ENCODE peak calls at places on chromosomes 6 and 20, in six cellular contexts. N is H9, X is IMR-90, E is neuronal stem cell, R is trophoblast cell, T is H1. Q is an unnamed sample.

GRCh38 chr20:6940052-6940451 is 172.6 kb downstream of the BMP2 start:
- DNase-seq in N (peak; percentile 64), T (peak; percentile 10), R (no peak), E (peak; percentile 23), X (no peak), Q (no peak)

GRCh38 chr6:160160450-160160849 is 38.8 kb downstream of the SLC22A1 start:
- DNase-seq in T (no peak), N (no peak), X (peak; percentile 20), R (no peak), E (no peak), Q (no peak)

GRCh38 chr6:2132416-2132815 is 113.0 kb downstream of the GMDS start:
- DNase-seq in E (no peak), T (no peak), R (no peak), X (peak; percentile 12), N (no peak), Q (no peak)

GRCh38 chr20:50870572-50871161 is 60.6 kb downstream of the ADNP start:
- DNase-seq in R (no peak), E (peak; percentile 82), X (peak; percentile 52), N (peak; percentile 96), T (peak; percentile 86), Q (peak; percentile 59)

GRCh38 chr6:32609731-32610640 is 20.3 kb upstream of the HLA-DRB1 start:
- DNase-seq in T (peak; percentile 68), N (peak; percentile 95), R (peak; percentile 93), E (peak; percentile 94), X (peak; percentile 92), Q (peak; percentile 95)

GRCh38 chr6:108350528-108350927 is 55.7 kb downstream of the AFG1L start:
- DNase-seq in R (no peak), E (no peak), X (no peak), T (no peak), N (no peak), Q (no peak)

GRCh38 chr6:152950240-152950639 is 32.6 kb downstream of the FBXO5 start:
- DNase-seq in X (no peak), R (no peak), T (no peak), N (no peak), E (no peak), Q (no peak)

GRCh38 chr6:110748458-110748857 is 66.8 kb downstream of the CDK19 start:
- DNase-seq in N (no peak), T (no peak), R (no peak), E (no peak), X (no peak), Q (no peak)

GRCh38 chr6:33075568-33076405 is at the start of gene HLA-DPB1:
- DNase-seq in T (no peak), N (no peak), X (peak; percentile 59), R (peak; percentile 13), E (peak; percentile 33), Q (peak; percentile 75)

GRCh38 chr6:34150766-34151165 is 4.9 kb upstream of the GRM4 start:
- DNase-seq in X (no peak), T (no peak), N (peak; percentile 43), R (no peak), E (no peak), Q (no peak)

GRCh38 chr20:22791432-22791831 is 207.1 kb upstream of the FOXA2 start:
- DNase-seq in X (no peak), T (no peak), N (no peak), R (peak; percentile 20), E (no peak), Q (no peak)

GRCh38 chr6:108661430-108661829 is 100.7 kb downstream of the FOXO3 start:
- DNase-seq in T (no peak), E (no peak), X (peak; percentile 82), N (no peak), R (no peak), Q (peak; percentile 28)

GRCh38 chr6:29651413-29652197 is 5.3 kb upstream of the MOG start:
- DNase-seq in R (no peak), N (no peak), X (peak; percentile 37), E (no peak), T (no peak), Q (peak; percentile 57)

GRCh38 chr6:31197559-31198305 is 27.2 kb upstream of the POU5F1 start:
- DNase-seq in X (peak; percentile 72), N (peak; percentile 65), T (no peak), E (peak; percentile 37), R (peak; percentile 99), Q (peak; percentile 84)

GRCh38 chr6:112468359-112468758 is 121.2 kb downstream of the RFPL4B start:
- DNase-seq in R (peak; percentile 97), N (no peak), X (peak; percentile 65), T (no peak), E (no peak), Q (no peak)

GRCh38 chr6:159079367-159079766 is 34.6 kb upstream of the TAGAP start:
- DNase-seq in T (no peak), N (no peak), X (no peak), R (no peak), E (no peak), Q (no peak)

GRCh38 chr6:28943557-28944411 is 20.0 kb upstream of the TRIM27 start:
- DNase-seq in X (peak; percentile 73), T (peak; percentile 75), N (peak; percentile 88), E (peak; percentile 77), R (peak; percentile 58), Q (peak; percentile 82)

GRCh38 chr6:34606477-34607130 is 50.5 kb upstream of the SPDEF start:
- DNase-seq in N (no peak), X (no peak), R (no peak), T (no peak), E (no peak), Q (no peak)

GRCh38 chr6:3324262-3324942 is 65.7 kb downstream of the PSMG4 start:
- DNase-seq in N (no peak), R (peak; percentile 14), X (peak; percentile 97), T (no peak), E (no peak), Q (peak; percentile 75)

GRCh38 chr20:50861012-50861411 is 66.2 kb downstream of the BCAS4 start:
- DNase-seq in R (no peak), E (no peak), X (no peak), N (no peak), T (no peak), Q (no peak)

GRCh38 chr6:30005482-30005881 is 55.6 kb upstream of the POLR1H start:
- DNase-seq in T (no peak), N (no peak), R (no peak), E (no peak), X (peak; percentile 7), Q (no peak)

GRCh38 chr6:132907915-132908314 is 93.5 kb downstream of the RPS12 start:
- DNase-seq in E (no peak), N (no peak), T (no peak), X (peak; percentile 93), R (no peak), Q (peak; percentile 71)
- H2AFZ ChIP-seq in E (no peak overlapping the region), N (no peak overlapping the region), T (no peak overlapping the region), X (no peak overlapping the region), R (no peak overlapping the region), Q (peak overlapping the region; percentile 71)

GRCh38 chr20:3846740-3847418 is at the start of gene MAVS:
- DNase-seq in N (peak; percentile 90), X (peak; percentile 70), T (peak; percentile 51), R (peak; percentile 88), E (peak; percentile 82), Q (peak; percentile 86)
- H3K23ac ChIP-seq in N (no peak within 1 kb of the TSS), X (peak within 1 kb of the TSS; percentile 98), T (no peak within 1 kb of the TSS), R (no peak within 1 kb of the TSS), E (peak within 1 kb of the TSS; percentile 90), Q (peak within 1 kb of the TSS; percentile 63)

GRCh38 chr6:79466222-79466834 is 70.9 kb downstream of the LCA5 start:
- DNase-seq in R (no peak), E (peak; percentile 8), X (peak; percentile 39), T (no peak), N (no peak), Q (peak; percentile 52)
- H2BK120ac ChIP-seq in R (no peak overlapping the region), E (no peak overlapping the region), X (no peak overlapping the region), T (no peak overlapping the region), N (no peak overlapping the region), Q (no peak overlapping the region)

DNA sequence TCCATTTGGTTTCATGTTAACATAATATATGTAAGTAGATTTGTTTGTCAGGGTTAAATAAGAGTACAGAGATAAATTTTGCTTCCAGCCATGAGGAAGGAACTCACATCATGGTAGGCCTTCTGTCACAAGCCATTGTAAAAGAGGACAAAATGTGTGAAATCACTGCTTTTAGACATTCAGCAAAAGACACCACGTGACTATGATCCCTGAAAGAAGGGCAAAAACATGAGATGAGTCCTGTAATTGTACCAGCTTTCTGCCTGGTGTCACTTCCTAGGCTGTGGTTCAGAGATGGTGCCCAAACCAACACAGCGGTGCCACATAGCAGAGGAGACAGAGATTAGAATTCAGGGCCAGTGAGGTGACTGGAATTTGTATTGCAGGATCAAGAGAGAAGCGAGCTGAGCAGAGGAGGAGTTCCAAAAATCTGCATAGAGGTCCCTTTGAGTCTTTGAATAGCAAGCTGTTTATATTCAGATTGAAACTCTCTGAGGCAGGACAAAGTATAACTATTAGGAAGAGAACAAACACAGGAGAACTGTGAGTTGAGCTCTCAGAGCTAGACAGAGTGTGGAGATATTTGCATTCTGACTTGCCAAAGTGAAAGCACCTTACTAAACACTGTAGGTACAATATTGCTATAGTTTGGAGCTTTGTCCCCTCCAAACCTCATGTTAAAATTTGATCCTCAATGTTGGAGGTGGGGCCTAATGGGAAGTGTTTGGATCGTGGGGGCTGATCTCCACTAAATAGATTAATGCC is 52.6 kb upstream of the PDE7B start:
- DNase-seq in R (no peak), E (no peak), T (no peak), X (no peak), N (no peak), Q (no peak)
- H2AFZ ChIP-seq in R (no peak overlapping the region), E (peak overlapping the region; percentile 37), T (peak overlapping the region; percentile 82), X (peak overlapping the region; percentile 76), N (no peak overlapping the region), Q (no peak overlapping the region)